ENCODE peak calls at places on chromosomes 7 and 10, in eight cellular contexts. One of them, this sample, is unnamed.

GRCh38 chr7:55365103-55365679 is at the start of gene LANCL2:
- DNase-seq in tibial nerve: no peak
- DNase-seq in IMR-90: peak; percentile 16
- DNase-seq in cardiac muscle cell: peak; percentile 56
- DNase-seq in fibroblast of pulmonary artery: peak; percentile 49
- DNase-seq in WTC11: peak; percentile 67
- DNase-seq in breast epithelium: no peak
- DNase-seq in psoas muscle: no peak
- DNase-seq in this sample: no peak

GRCh38 chr7:149731207-149731955 is 42.0 kb downstream of the ZNF467 start:
- DNase-seq in tibial nerve: no peak
- DNase-seq in cardiac muscle cell: no peak
- DNase-seq in breast epithelium: no peak
- DNase-seq in fibroblast of pulmonary artery: no peak
- DNase-seq in WTC11: no peak
- DNase-seq in psoas muscle: no peak
- DNase-seq in IMR-90: no peak
- DNase-seq in this sample: no peak

GRCh38 chr10:56537984-56538383 is 176.9 kb upstream of the ZWINT start:
- DNase-seq in breast epithelium: no peak
- DNase-seq in fibroblast of pulmonary artery: peak; percentile 61
- DNase-seq in cardiac muscle cell: peak; percentile 5
- DNase-seq in IMR-90: peak; percentile 27
- DNase-seq in WTC11: no peak
- DNase-seq in psoas muscle: no peak
- DNase-seq in tibial nerve: no peak
- DNase-seq in this sample: no peak

GRCh38 chr7:51062222-51062987 is 254.2 kb downstream of the COBL start:
- DNase-seq in fibroblast of pulmonary artery: no peak
- DNase-seq in tibial nerve: no peak
- DNase-seq in psoas muscle: no peak
- DNase-seq in IMR-90: no peak
- DNase-seq in breast epithelium: no peak
- DNase-seq in cardiac muscle cell: no peak
- DNase-seq in WTC11: no peak
- DNase-seq in this sample: no peak

GRCh38 chr10:92064506-92064905 is 140.9 kb downstream of the BTAF1 start:
- DNase-seq in psoas muscle: no peak
- DNase-seq in WTC11: no peak
- DNase-seq in cardiac muscle cell: no peak
- DNase-seq in breast epithelium: no peak
- DNase-seq in tibial nerve: no peak
- DNase-seq in IMR-90: peak; percentile 48
- DNase-seq in fibroblast of pulmonary artery: no peak
- DNase-seq in this sample: no peak

GRCh38 chr10:52438119-52438518 is 124.0 kb downstream of the DKK1 start:
- DNase-seq in breast epithelium: no peak
- DNase-seq in cardiac muscle cell: no peak
- DNase-seq in IMR-90: no peak
- DNase-seq in fibroblast of pulmonary artery: no peak
- DNase-seq in tibial nerve: no peak
- DNase-seq in psoas muscle: no peak
- DNase-seq in WTC11: no peak
- DNase-seq in this sample: no peak

GRCh38 chr7:101882595-101883564 is 65.5 kb downstream of the CUX1 start:
- DNase-seq in fibroblast of pulmonary artery: peak; percentile 100
- DNase-seq in tibial nerve: peak; percentile 51
- DNase-seq in breast epithelium: peak; percentile 61
- DNase-seq in cardiac muscle cell: peak; percentile 100
- DNase-seq in WTC11: peak; percentile 42
- DNase-seq in psoas muscle: peak; percentile 87
- DNase-seq in IMR-90: peak; percentile 100
- DNase-seq in this sample: no peak

GRCh38 chr10:117005454-117006055 is 568 bp upstream of the SHTN1 start:
- DNase-seq in IMR-90: no peak
- DNase-seq in tibial nerve: no peak
- DNase-seq in psoas muscle: no peak
- DNase-seq in WTC11: peak; percentile 64
- DNase-seq in fibroblast of pulmonary artery: no peak
- DNase-seq in breast epithelium: peak; percentile 18
- DNase-seq in cardiac muscle cell: peak; percentile 8
- DNase-seq in this sample: peak; percentile 37

GRCh38 chr7:108308276-108308675 is 148.0 kb downstream of the NRCAM start:
- DNase-seq in tibial nerve: no peak
- DNase-seq in breast epithelium: no peak
- DNase-seq in WTC11: no peak
- DNase-seq in cardiac muscle cell: peak; percentile 55
- DNase-seq in psoas muscle: no peak
- DNase-seq in IMR-90: no peak
- DNase-seq in fibroblast of pulmonary artery: no peak
- DNase-seq in this sample: no peak

GRCh38 chr10:128631801-128632241 is 505.6 kb upstream of the MKI67 start:
- DNase-seq in breast epithelium: no peak
- DNase-seq in tibial nerve: no peak
- DNase-seq in WTC11: no peak
- DNase-seq in IMR-90: no peak
- DNase-seq in psoas muscle: no peak
- DNase-seq in cardiac muscle cell: peak; percentile 50
- DNase-seq in fibroblast of pulmonary artery: peak; percentile 29
- DNase-seq in this sample: no peak

GRCh38 chr7:99121496-99122021 is 22.3 kb downstream of the SMURF1 start:
- DNase-seq in WTC11: no peak
- DNase-seq in tibial nerve: no peak
- DNase-seq in cardiac muscle cell: peak; percentile 76
- DNase-seq in breast epithelium: no peak
- DNase-seq in psoas muscle: no peak
- DNase-seq in fibroblast of pulmonary artery: peak; percentile 74
- DNase-seq in IMR-90: peak; percentile 58
- DNase-seq in this sample: no peak

GRCh38 chr10:22713853-22714523 is 390 bp downstream of the PIP4K2A start:
- DNase-seq in WTC11: peak; percentile 18
- DNase-seq in psoas muscle: no peak
- DNase-seq in IMR-90: peak; percentile 13
- DNase-seq in cardiac muscle cell: peak; percentile 38
- DNase-seq in fibroblast of pulmonary artery: peak; percentile 28
- DNase-seq in breast epithelium: no peak
- DNase-seq in tibial nerve: no peak
- DNase-seq in this sample: peak; percentile 14

GRCh38 chr7:102021841-102022618 is 204.6 kb downstream of the CUX1 start:
- DNase-seq in psoas muscle: no peak
- DNase-seq in cardiac muscle cell: no peak
- DNase-seq in IMR-90: no peak
- DNase-seq in WTC11: no peak
- DNase-seq in fibroblast of pulmonary artery: no peak
- DNase-seq in breast epithelium: no peak
- DNase-seq in tibial nerve: no peak
- DNase-seq in this sample: no peak

GRCh38 chr7:113918946-113919345 is at the start of gene PPP1R3A:
- DNase-seq in WTC11: no peak
- DNase-seq in IMR-90: peak; percentile 11
- DNase-seq in fibroblast of pulmonary artery: no peak
- DNase-seq in cardiac muscle cell: no peak
- DNase-seq in breast epithelium: no peak
- DNase-seq in psoas muscle: no peak
- DNase-seq in tibial nerve: no peak
- DNase-seq in this sample: no peak

GRCh38 chr10:124946945-124947344 is 5.0 kb downstream of the ZRANB1 start:
- DNase-seq in tibial nerve: no peak
- DNase-seq in breast epithelium: no peak
- DNase-seq in psoas muscle: no peak
- DNase-seq in WTC11: no peak
- DNase-seq in fibroblast of pulmonary artery: no peak
- DNase-seq in cardiac muscle cell: no peak
- DNase-seq in IMR-90: no peak
- DNase-seq in this sample: no peak

GRCh38 chr7:40644454-40645188 is 509.8 kb downstream of the SUGCT start:
- DNase-seq in IMR-90: no peak
- DNase-seq in psoas muscle: no peak
- DNase-seq in cardiac muscle cell: peak; percentile 19
- DNase-seq in WTC11: no peak
- DNase-seq in breast epithelium: no peak
- DNase-seq in tibial nerve: no peak
- DNase-seq in fibroblast of pulmonary artery: peak; percentile 21
- DNase-seq in this sample: no peak

GRCh38 chr7:82926477-82926876 is 236.2 kb downstream of the PCLO start:
- DNase-seq in fibroblast of pulmonary artery: no peak
- DNase-seq in breast epithelium: no peak
- DNase-seq in IMR-90: no peak
- DNase-seq in psoas muscle: no peak
- DNase-seq in tibial nerve: no peak
- DNase-seq in cardiac muscle cell: no peak
- DNase-seq in WTC11: no peak
- DNase-seq in this sample: no peak

GRCh38 chr7:82229164-82229563 is 214.4 kb downstream of the CACNA2D1 start:
- DNase-seq in tibial nerve: no peak
- DNase-seq in WTC11: no peak
- DNase-seq in fibroblast of pulmonary artery: no peak
- DNase-seq in psoas muscle: no peak
- DNase-seq in breast epithelium: no peak
- DNase-seq in IMR-90: no peak
- DNase-seq in cardiac muscle cell: no peak
- DNase-seq in this sample: no peak

GRCh38 chr7:3156508-3156907 is 112.8 kb upstream of the CARD11 start:
- DNase-seq in WTC11: no peak
- DNase-seq in fibroblast of pulmonary artery: no peak
- DNase-seq in psoas muscle: no peak
- DNase-seq in breast epithelium: no peak
- DNase-seq in tibial nerve: no peak
- DNase-seq in cardiac muscle cell: no peak
- DNase-seq in IMR-90: no peak
- DNase-seq in this sample: no peak

GRCh38 chr7:151877911-151878835 is 1.3 kb upstream of the PRKAG2 start:
- DNase-seq in psoas muscle: no peak
- DNase-seq in IMR-90: no peak
- DNase-seq in WTC11: no peak
- DNase-seq in cardiac muscle cell: no peak
- DNase-seq in breast epithelium: no peak
- DNase-seq in fibroblast of pulmonary artery: no peak
- DNase-seq in tibial nerve: no peak
- DNase-seq in this sample: no peak

GRCh38 chr10:117509573-117509972 is 33.0 kb upstream of the EMX2 start:
- DNase-seq in fibroblast of pulmonary artery: no peak
- DNase-seq in IMR-90: no peak
- DNase-seq in psoas muscle: no peak
- DNase-seq in WTC11: no peak
- DNase-seq in tibial nerve: no peak
- DNase-seq in breast epithelium: no peak
- DNase-seq in cardiac muscle cell: no peak
- DNase-seq in this sample: no peak

GRCh38 chr10:79242620-79243152 is 104.6 kb upstream of the PPIF start:
- DNase-seq in WTC11: peak; percentile 57
- DNase-seq in IMR-90: peak; percentile 87
- DNase-seq in breast epithelium: peak; percentile 47
- DNase-seq in tibial nerve: peak; percentile 39
- DNase-seq in psoas muscle: peak; percentile 71
- DNase-seq in fibroblast of pulmonary artery: peak; percentile 69
- DNase-seq in cardiac muscle cell: peak; percentile 72
- DNase-seq in this sample: peak; percentile 38

GRCh38 chr7:99006739-99007424 is 128.6 kb downstream of the TRRAP start:
- DNase-seq in IMR-90: no peak
- DNase-seq in breast epithelium: peak; percentile 11
- DNase-seq in fibroblast of pulmonary artery: no peak
- DNase-seq in cardiac muscle cell: no peak
- DNase-seq in psoas muscle: no peak
- DNase-seq in WTC11: no peak
- DNase-seq in tibial nerve: no peak
- DNase-seq in this sample: no peak

GRCh38 chr10:122089343-122090015 is 100.5 kb downstream of the TACC2 start:
- DNase-seq in fibroblast of pulmonary artery: no peak
- DNase-seq in tibial nerve: no peak
- DNase-seq in psoas muscle: no peak
- DNase-seq in IMR-90: no peak
- DNase-seq in breast epithelium: no peak
- DNase-seq in cardiac muscle cell: no peak
- DNase-seq in WTC11: no peak
- DNase-seq in this sample: no peak

GRCh38 chr10:43217563-43218205 is 49.2 kb downstream of the RASGEF1A start:
- DNase-seq in IMR-90: no peak
- DNase-seq in WTC11: no peak
- DNase-seq in breast epithelium: no peak
- DNase-seq in fibroblast of pulmonary artery: no peak
- DNase-seq in tibial nerve: no peak
- DNase-seq in cardiac muscle cell: no peak
- DNase-seq in psoas muscle: peak; percentile 3
- DNase-seq in this sample: no peak
- TF ChIP-seq CTCF in IMR-90: no peak
- TF ChIP-seq CTCF in WTC11: no peak
- TF ChIP-seq CTCF in breast epithelium: no peak
- TF ChIP-seq CTCF in fibroblast of pulmonary artery: no peak
- TF ChIP-seq CTCF in tibial nerve: no peak
- TF ChIP-seq CTCF in cardiac muscle cell: no peak
- TF ChIP-seq CTCF in psoas muscle: no peak
- TF ChIP-seq CTCF in this sample: no peak

GRCh38 chr10:119243967-119244366 is 36.6 kb downstream of the GRK5 start:
- DNase-seq in cardiac muscle cell: no peak
- DNase-seq in psoas muscle: no peak
- DNase-seq in WTC11: no peak
- DNase-seq in breast epithelium: no peak
- DNase-seq in tibial nerve: no peak
- DNase-seq in IMR-90: no peak
- DNase-seq in fibroblast of pulmonary artery: no peak
- DNase-seq in this sample: no peak
- TF ChIP-seq CTCF in cardiac muscle cell: no peak
- TF ChIP-seq CTCF in psoas muscle: no peak
- TF ChIP-seq CTCF in WTC11: no peak
- TF ChIP-seq CTCF in breast epithelium: no peak
- TF ChIP-seq CTCF in tibial nerve: no peak
- TF ChIP-seq CTCF in IMR-90: no peak
- TF ChIP-seq CTCF in fibroblast of pulmonary artery: no peak
- TF ChIP-seq CTCF in this sample: no peak

GRCh38 chr10:54940418-54940817 is 139.4 kb upstream of the PCDH15 start:
- DNase-seq in breast epithelium: no peak
- DNase-seq in psoas muscle: no peak
- DNase-seq in cardiac muscle cell: no peak
- DNase-seq in fibroblast of pulmonary artery: no peak
- DNase-seq in tibial nerve: no peak
- DNase-seq in IMR-90: no peak
- DNase-seq in WTC11: no peak
- DNase-seq in this sample: no peak
- TF ChIP-seq CTCF in breast epithelium: no peak
- TF ChIP-seq CTCF in psoas muscle: no peak
- TF ChIP-seq CTCF in cardiac muscle cell: no peak
- TF ChIP-seq CTCF in fibroblast of pulmonary artery: no peak
- TF ChIP-seq CTCF in tibial nerve: no peak
- TF ChIP-seq CTCF in IMR-90: no peak
- TF ChIP-seq CTCF in WTC11: no peak
- TF ChIP-seq CTCF in this sample: no peak

DNA sequence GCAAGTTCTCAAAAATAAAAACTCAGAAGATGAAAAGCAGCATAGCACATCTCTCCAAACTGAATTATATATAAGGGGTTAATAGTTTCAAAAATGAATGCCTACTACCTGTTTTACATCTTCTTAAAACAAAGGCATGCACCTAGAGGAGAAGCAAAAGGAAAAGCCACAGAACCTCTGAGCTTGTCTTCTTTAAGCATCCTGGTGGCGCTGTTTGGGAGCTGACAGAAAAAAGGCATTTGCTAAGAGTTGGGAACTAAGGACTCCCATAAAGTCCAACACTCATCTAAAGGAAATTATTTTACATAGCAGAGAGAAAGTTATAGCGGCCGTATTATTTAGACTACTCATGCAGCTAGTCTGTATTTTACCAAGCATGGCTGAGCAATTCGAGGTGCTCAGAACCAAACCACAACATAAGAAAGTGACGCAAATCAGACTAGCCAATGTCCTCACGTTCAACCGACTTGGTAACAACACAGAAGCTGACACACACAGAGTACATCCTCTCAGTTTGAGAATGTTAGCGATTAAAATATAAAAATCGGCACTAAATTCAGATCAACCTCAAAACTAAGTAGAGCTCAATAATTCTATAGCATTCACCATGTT is 38.8 kb downstream of the PTN start:
- DNase-seq in IMR-90: peak; percentile 72
- DNase-seq in cardiac muscle cell: peak; percentile 59
- DNase-seq in tibial nerve: no peak
- DNase-seq in psoas muscle: no peak
- DNase-seq in breast epithelium: no peak
- DNase-seq in WTC11: no peak
- DNase-seq in fibroblast of pulmonary artery: peak; percentile 61
- DNase-seq in this sample: no peak
- TF ChIP-seq CTCF in IMR-90: no peak
- TF ChIP-seq CTCF in cardiac muscle cell: no peak
- TF ChIP-seq CTCF in tibial nerve: no peak
- TF ChIP-seq CTCF in psoas muscle: no peak
- TF ChIP-seq CTCF in breast epithelium: no peak
- TF ChIP-seq CTCF in WTC11: no peak
- TF ChIP-seq CTCF in fibroblast of pulmonary artery: peak; percentile 16
- TF ChIP-seq CTCF in this sample: no peak

This sample was measured in progenitor cell of endocrine pancreas.